ENCODE peak calls at places on chromosome 1, in ten cellular contexts. L is HCT116; B is Panc1; T is lower lobe of right lung; N is left cardiac atrium; A is gastroesophageal sphincter; S is activated CD4-positive, alpha-beta T cell treated with anti-CD3 and anti-CD28 coated beads for 36 hours; O is right cardiac atrium; M is stimulated activated effector memory CD8-positive, alpha-beta T cell treated with anti-CD3 and anti-CD28 coated beads, Interleukin-12 subunit alpha, Interleukin-12 subunit beta, amount 100 ng/mL, for 72 hours; F is GM12878. Q is an unnamed sample.

GRCh38 chr1:95145493-95145892 is 28.3 kb downstream of the TLCD4 start:
- ATAC-seq in L (no peak), B (no peak), T (no peak), N (no peak), A (no peak), S (no peak), O (no peak), M (no peak), F (peak), Q (peak)

GRCh38 chr1:198647055-198647454 is 8.2 kb downstream of the PTPRC start:
- ATAC-seq in L (no peak), B (no peak), T (no peak), N (no peak), A (no peak), S (no peak), O (no peak), M (no peak), F (peak), Q (no peak)

GRCh38 chr1:151915066-151915686 is 5.9 kb upstream of the THEM4 start:
- ATAC-seq in L (no peak), B (no peak), T (no peak), N (no peak), A (no peak), S (no peak), O (no peak), M (no peak), F (no peak), Q (no peak)

GRCh38 chr1:226417830-226418546 is 10.1 kb upstream of the PARP1 start:
- ATAC-seq in L (no peak), B (no peak), T (no peak), N (no peak), A (no peak), S (no peak), O (no peak), M (no peak), F (no peak), Q (no peak)

GRCh38 chr1:50183734-50184133 is 75.0 kb downstream of the ELAVL4 start:
- ATAC-seq in L (no peak), B (no peak), T (no peak), N (peak), A (no peak), S (no peak), O (no peak), M (no peak), F (no peak), Q (no peak)

GRCh38 chr1:45327644-45328515 is 1.2 kb downstream of the HPDL start:
- ATAC-seq in L (no peak), B (peak), T (no peak), N (no peak), A (no peak), S (peak), O (no peak), M (peak), F (peak), Q (no peak)

GRCh38 chr1:115426271-115426771 is 88.3 kb upstream of the NGF start:
- ATAC-seq in L (no peak), B (no peak), T (peak), N (peak), A (peak), S (no peak), O (peak), M (no peak), F (no peak), Q (no peak)

GRCh38 chr1:10280442-10281350 is 70.3 kb downstream of the KIF1B start:
- ATAC-seq in L (no peak), B (no peak), T (no peak), N (no peak), A (no peak), S (peak), O (no peak), M (peak), F (no peak), Q (no peak)

GRCh38 chr1:36279789-36280296 is 26.3 kb upstream of the SH3D21 start:
- ATAC-seq in L (no peak), B (no peak), T (no peak), N (no peak), A (no peak), S (no peak), O (no peak), M (no peak), F (no peak), Q (no peak)

GRCh38 chr1:10610901-10611600 is 136.3 kb downstream of the PEX14 start:
- ATAC-seq in L (no peak), B (no peak), T (no peak), N (no peak), A (no peak), S (no peak), O (no peak), M (no peak), F (no peak), Q (no peak)

GRCh38 chr1:102085896-102086295 is 89.2 kb upstream of the OLFM3 start:
- ATAC-seq in L (no peak), B (no peak), T (no peak), N (no peak), A (no peak), S (no peak), O (no peak), M (no peak), F (no peak), Q (no peak)

GRCh38 chr1:181089017-181089776 is 697 bp downstream of the IER5 start:
- ATAC-seq in L (peak), B (peak), T (peak), N (peak), A (peak), S (peak), O (peak), M (peak), F (peak), Q (peak)

GRCh38 chr1:162396201-162396906 is 14.8 kb downstream of the C1orf226 start:
- ATAC-seq in L (no peak), B (no peak), T (no peak), N (no peak), A (no peak), S (no peak), O (no peak), M (peak), F (no peak), Q (peak)

GRCh38 chr1:168921514-168922106 is 184.9 kb upstream of the ATP1B1 start:
- ATAC-seq in L (no peak), B (no peak), T (no peak), N (no peak), A (no peak), S (no peak), O (no peak), M (no peak), F (peak), Q (no peak)